ENCODE peak calls at places on chromosomes 6 and 20, in four cellular contexts. T is body of pancreas, L is fibroblast of mammary gland, A is type B pancreatic cell. Z is an unnamed sample.

GRCh38 chr6:43952746-43953145 is 174.5 kb downstream of the MRPL14 start:
- DNase-seq in A (no peak), L (no peak), T (no peak), Z (no peak)

GRCh38 chr6:170167657-170168159 is 123.2 kb downstream of the DLL1 start:
- DNase-seq in A (no peak), T (no peak), L (no peak), Z (no peak)

GRCh38 chr6:19879663-19880062 is 42.5 kb downstream of the ID4 start:
- DNase-seq in A (no peak), L (no peak), T (no peak), Z (no peak)

GRCh38 chr6:14278000-14278399 is 160.4 kb downstream of the CD83 start:
- DNase-seq in A (no peak), T (no peak), L (no peak), Z (no peak)

GRCh38 chr6:170111816-170112582 is 178.9 kb downstream of the DLL1 start:
- DNase-seq in A (peak; percentile 44), L (no peak), T (no peak), Z (peak; percentile 5)

GRCh38 chr6:15698474-15698873 is 35.6 kb upstream of the DTNBP1 start:
- DNase-seq in T (no peak), A (no peak), L (no peak), Z (no peak)

GRCh38 chr6:31795616-31796298 is at the start of gene VARS1:
- DNase-seq in A (peak; percentile 95), T (peak; percentile 93), L (peak; percentile 88), Z (peak; percentile 91)

GRCh38 chr6:1705630-1706029 is 95.9 kb downstream of the FOXC1 start:
- DNase-seq in A (no peak), T (no peak), L (no peak), Z (no peak)

GRCh38 chr6:121951918-121952379 is 447.5 kb upstream of the HSF2 start:
- DNase-seq in T (peak; percentile 9), L (peak; percentile 58), A (no peak), Z (no peak)

GRCh38 chr20:32285621-32286334 is 8.3 kb downstream of the KIF3B start:
- DNase-seq in L (peak; percentile 62), T (peak; percentile 7), A (no peak), Z (no peak)

GRCh38 chr6:131250121-131250520 is 114.9 kb downstream of the AKAP7 start:
- DNase-seq in A (no peak), T (peak; percentile 77), L (peak; percentile 52), Z (peak; percentile 52)

GRCh38 chr6:161462148-161462547 is 188.3 kb upstream of the AGPAT4 start:
- DNase-seq in A (no peak), L (no peak), T (no peak), Z (no peak)

GRCh38 chr20:61640171-61640570 is 388.1 kb downstream of the CDH4 start:
- DNase-seq in T (no peak), L (peak; percentile 58), A (no peak), Z (no peak)

GRCh38 chr20:62501801-62502495 is 26.2 kb upstream of the GATA5 start:
- DNase-seq in L (peak; percentile 67), A (no peak), T (peak; percentile 16), Z (no peak)

GRCh38 chr20:63522981-63523611 is 2.5 kb downstream of the PPDPF start:
- DNase-seq in T (no peak), L (no peak), A (no peak), Z (peak; percentile 55)

GRCh38 chr6:139336488-139336887 is 38.0 kb downstream of the CITED2 start:
- DNase-seq in A (no peak), L (peak; percentile 38), T (peak; percentile 61), Z (peak; percentile 41)

GRCh38 chr6:64932486-64932885 is 774.5 kb downstream of the EYS start:
- DNase-seq in L (no peak), A (no peak), T (no peak), Z (no peak)

GRCh38 chr6:20403766-20404640 is 2.3 kb downstream of the E2F3 start:
- DNase-seq in L (peak; percentile 66), T (peak; percentile 35), A (peak; percentile 73), Z (no peak)

GRCh38 chr20:53157443-53158408 is 185.6 kb downstream of the TSHZ2 start:
- DNase-seq in T (peak; percentile 60), A (no peak), L (peak; percentile 61), Z (peak; percentile 23)

GRCh38 chr6:13788820-13789219 is 25.5 kb downstream of the MCUR1 start:
- DNase-seq in L (no peak), A (no peak), T (no peak), Z (no peak)

GRCh38 chr6:7468382-7469081 is 72.9 kb upstream of the DSP start:
- DNase-seq in T (peak; percentile 20), A (no peak), L (peak; percentile 81), Z (peak; percentile 65)

GRCh38 chr6:106787327-106788196 is 158.2 kb downstream of the QRSL1 start:
- DNase-seq in T (peak; percentile 90), L (no peak), A (no peak), Z (no peak)

GRCh38 chr6:131281471-131282270 is 146.4 kb downstream of the AKAP7 start:
- DNase-seq in T (peak; percentile 54), A (no peak), L (peak; percentile 23), Z (no peak)

GRCh38 chr20:9147553-9148024 is 78.7 kb downstream of the PLCB4 start:
- DNase-seq in L (peak; percentile 71), A (no peak), T (no peak), Z (no peak)

GRCh38 chr6:5036309-5036708 is 32.5 kb upstream of the RPP40 start:
- DNase-seq in A (no peak), T (no peak), L (peak; percentile 32), Z (no peak)

GRCh38 chr6:5325173-5325572 is 63.9 kb downstream of the FARS2 start:
- DNase-seq in T (no peak), L (no peak), A (no peak), Z (no peak)

DNA sequence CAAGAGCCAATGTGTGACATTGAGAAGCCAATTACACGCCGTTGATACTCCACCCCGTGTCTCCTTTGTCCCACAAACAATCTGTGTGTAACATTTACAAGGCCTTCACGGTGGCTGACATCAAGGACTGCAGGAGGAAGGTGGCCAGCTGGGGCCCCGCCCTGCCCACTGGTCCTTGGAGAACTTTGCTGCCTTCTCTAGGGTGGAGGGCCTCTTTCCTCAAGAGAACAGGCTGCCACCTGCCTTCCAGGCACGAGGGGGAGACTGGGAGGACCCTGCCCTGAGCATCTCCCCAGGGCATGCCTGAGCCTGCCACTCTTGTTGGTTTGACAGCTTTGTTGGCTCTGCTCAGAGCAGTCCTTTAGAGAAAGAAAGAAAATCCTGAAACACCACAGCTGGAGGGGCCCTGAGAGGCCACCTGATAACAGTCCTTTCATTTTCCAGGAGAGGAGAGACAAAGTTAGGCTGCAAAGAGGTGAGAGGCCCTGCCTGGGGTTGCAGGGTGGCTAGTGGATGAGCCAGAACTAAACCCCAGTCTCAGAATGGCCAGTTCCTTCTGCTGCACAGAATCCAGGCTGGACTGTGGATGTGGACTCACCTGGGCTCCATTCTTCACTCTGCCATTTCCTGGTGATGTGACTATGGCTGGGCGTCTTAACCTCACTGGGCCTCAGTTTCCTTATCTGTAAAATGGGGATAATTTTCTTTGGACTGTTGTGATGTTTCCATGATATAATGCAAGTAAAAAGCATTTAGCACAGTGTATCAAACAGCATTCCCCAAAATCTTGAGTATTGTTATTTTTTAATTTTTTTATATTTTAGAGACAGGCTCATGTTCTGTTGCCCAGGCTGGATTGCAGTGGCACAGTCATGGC is 5.7 kb upstream of the IP6K3 start:
- DNase-seq in L (no peak), T (peak; percentile 27), A (no peak), Z (no peak)
- TF ChIP-seq CTCF in L (no peak), T (no peak), A (no peak), Z (no peak)

GRCh38 chr6:155580904-155581303 is 125.3 kb upstream of the NOX3 start:
- DNase-seq in T (no peak), L (no peak), A (no peak), Z (no peak)
- TF ChIP-seq CTCF in T (no peak), L (no peak), A (peak; percentile 39), Z (no peak)

GRCh38 chr6:167907837-167908681 is 81.3 kb downstream of the AFDN start:
- DNase-seq in A (no peak), L (peak; percentile 38), T (peak; percentile 48), Z (no peak)
- TF ChIP-seq CTCF in A (peak; percentile 69), L (peak; percentile 40), T (peak; percentile 24), Z (peak; percentile 12)

DNA sequence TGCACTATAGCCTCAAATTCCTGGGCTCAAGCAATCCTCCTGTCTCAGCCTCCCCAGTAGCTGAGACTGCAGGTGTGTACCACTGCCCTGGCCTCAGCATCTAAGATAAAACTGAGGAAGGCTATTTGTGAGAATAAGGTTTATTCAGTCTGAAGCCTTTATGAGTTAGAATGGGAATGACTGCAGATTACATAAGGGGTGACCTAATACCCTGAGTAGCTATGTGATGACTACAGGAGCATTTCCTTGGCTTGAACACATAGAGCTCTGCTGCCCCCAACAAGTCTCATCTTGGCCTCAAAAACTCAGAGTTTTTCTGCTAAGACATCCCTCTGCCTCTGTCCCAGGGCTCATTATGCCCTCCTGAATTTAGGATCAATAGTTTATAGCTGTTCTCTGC is 7.6 kb downstream of the GSS start:
- DNase-seq in T (no peak), A (no peak), L (peak; percentile 70), Z (no peak)
- TF ChIP-seq CTCF in T (no peak), A (no peak), L (no peak), Z (no peak)

GRCh38 chr6:86010915-86011786 is 368.5 kb upstream of the SYNCRIP start:
- DNase-seq in L (no peak), T (no peak), A (no peak), Z (no peak)
- TF ChIP-seq CTCF in L (no peak), T (no peak), A (no peak), Z (no peak)

GRCh38 chr6:141989706-141989959 is 143.1 kb upstream of the GJE1 start:
- DNase-seq in L (no peak), T (no peak), A (no peak), Z (no peak)
- TF ChIP-seq CTCF in L (no peak), T (no peak), A (no peak), Z (no peak)